ENCODE peak calls at places on chromosome 15, in eight cellular contexts. D is AG10803, K is AG09319, Z is MM.1S, B is cardiac fibroblast, C is AG04450, T is PC-9, X is mucosa of descending colon. L is an unnamed sample.
A peak's percentile ranks its signal among the peaks of the same experiment; 100 is the strongest.

GRCh38 chr15:70486451-70487379 is 276.6 kb downstream of the UACA start:
- DNase-seq in D (peak; percentile 92), K (peak; percentile 65), Z (no peak), B (peak; percentile 88), C (peak; percentile 49), T (peak; percentile 51), X (peak; percentile 70), L (peak; percentile 75)

GRCh38 chr15:32122013-32122412 is 91.7 kb downstream of the CHRNA7 start:
- DNase-seq in D (no peak), K (no peak), Z (no peak), B (no peak), C (no peak), T (no peak), X (no peak), L (no peak)

GRCh38 chr15:67879440-67880129 is 39.7 kb upstream of the RNU6-1 start:
- DNase-seq in D (no peak), K (no peak), Z (no peak), B (no peak), C (no peak), T (no peak), X (no peak), L (no peak)

GRCh38 chr15:33154366-33155166 is 39.9 kb downstream of the FMN1 start:
- DNase-seq in D (peak; percentile 92), K (no peak), Z (no peak), B (peak; percentile 51), C (no peak), T (no peak), X (no peak), L (peak; percentile 71)

GRCh38 chr15:48811325-48811938 is 563 bp upstream of the CEP152 start:
- DNase-seq in D (no peak), K (no peak), Z (peak; percentile 16), B (no peak), C (no peak), T (no peak), X (no peak), L (no peak)

GRCh38 chr15:59662260-59662659 is 4.9 kb upstream of the GTF2A2 start:
- DNase-seq in D (peak; percentile 83), K (peak; percentile 37), Z (no peak), B (peak; percentile 77), C (peak; percentile 11), T (no peak), X (no peak), L (no peak)

GRCh38 chr15:27418729-27419128 is 447.7 kb downstream of the GABRG3 start:
- DNase-seq in D (peak; percentile 2), K (no peak), Z (peak; percentile 48), B (no peak), C (no peak), T (no peak), X (no peak), L (no peak)

GRCh38 chr15:73866881-73867410 is 6.4 kb upstream of the TBC1D21 start:
- DNase-seq in D (no peak), K (no peak), Z (no peak), B (no peak), C (no peak), T (no peak), X (no peak), L (no peak)

GRCh38 chr15:26889298-26889898 is 22.5 kb downstream of the GABRA5 start:
- DNase-seq in D (peak; percentile 70), K (peak; percentile 31), Z (peak; percentile 71), B (peak; percentile 71), C (peak; percentile 34), T (peak; percentile 35), X (no peak), L (no peak)

GRCh38 chr15:69059170-69059943 is 44.9 kb downstream of the NOX5 start:
- DNase-seq in D (peak; percentile 79), K (peak; percentile 67), Z (peak; percentile 74), B (peak; percentile 92), C (peak; percentile 73), T (peak; percentile 77), X (peak; percentile 84), L (peak; percentile 87)

GRCh38 chr15:69666921-69667811 is 214.5 kb downstream of the RPLP1 start:
- DNase-seq in D (no peak), K (no peak), Z (peak; percentile 80), B (no peak), C (no peak), T (no peak), X (peak; percentile 60), L (peak; percentile 52)

GRCh38 chr15:87489902-87490301 is 766.6 kb downstream of the NTRK3 start:
- DNase-seq in D (no peak), K (no peak), Z (no peak), B (no peak), C (no peak), T (no peak), X (no peak), L (no peak)

GRCh38 chr15:79853492-79854328 is 43.1 kb downstream of the MTHFS start:
- DNase-seq in D (peak; percentile 83), K (peak; percentile 67), Z (peak; percentile 64), B (peak; percentile 89), C (peak; percentile 81), T (peak; percentile 45), X (no peak), L (peak; percentile 53)

DNA sequence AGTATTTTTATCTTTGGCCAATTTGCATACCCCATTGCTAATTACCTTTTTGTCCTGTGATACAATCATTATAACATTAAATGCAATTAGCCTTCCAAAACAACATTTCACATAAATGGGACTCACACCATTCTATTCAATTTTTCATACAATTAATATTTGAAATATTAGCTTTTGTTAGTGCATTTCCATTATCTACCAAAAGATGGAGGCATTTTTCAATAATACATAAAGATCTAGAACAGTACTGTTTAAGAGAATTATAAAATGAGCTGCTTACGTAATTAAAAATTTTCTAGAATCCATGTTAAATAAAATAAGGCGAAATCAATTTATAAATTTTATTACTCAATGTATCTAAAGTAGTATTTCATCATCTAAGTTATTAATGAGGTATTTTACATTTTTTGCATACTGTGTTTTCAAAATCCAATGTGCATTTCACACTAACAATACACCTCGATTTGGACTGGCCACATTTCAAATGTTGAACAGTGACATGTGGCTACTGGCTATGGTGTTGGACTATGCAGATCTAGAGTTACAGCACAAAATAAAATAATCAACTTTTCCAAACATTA is 74.3 kb downstream of the TJP1 start:
- DNase-seq in D (peak; percentile 29), K (no peak), Z (peak; percentile 41), B (peak; percentile 57), C (no peak), T (no peak), X (no peak), L (no peak)
- TF ChIP-seq CTCF in D (peak; percentile 62), K (peak; percentile 35), Z (peak; percentile 52), B (peak; percentile 44), C (peak; percentile 46), T (peak; percentile 73), X (no peak), L (peak; percentile 44)

GRCh38 chr15:40960926-40961325 is 7.7 kb downstream of the CHAC1 start:
- DNase-seq in D (no peak), K (no peak), Z (no peak), B (no peak), C (no peak), T (peak; percentile 88), X (peak; percentile 91), L (peak; percentile 82)

GRCh38 chr15:40959331-40960141 is 6.3 kb downstream of the CHAC1 start:
- DNase-seq in D (no peak), K (no peak), Z (no peak), B (no peak), C (no peak), T (no peak), X (no peak), L (no peak)

GRCh38 chr15:40958723-40959122 is 5.5 kb downstream of the CHAC1 start:
- DNase-seq in D (no peak), K (no peak), Z (no peak), B (no peak), C (no peak), T (no peak), X (no peak), L (no peak)

GRCh38 chr15:40958146-40958545 is 4.9 kb downstream of the CHAC1 start:
- DNase-seq in D (no peak), K (no peak), Z (no peak), B (no peak), C (no peak), T (no peak), X (no peak), L (no peak)

GRCh38 chr15:40960151-40960885 is 7.0 kb downstream of the CHAC1 start:
- DNase-seq in D (no peak), K (no peak), Z (no peak), B (no peak), C (no peak), T (no peak), X (no peak), L (no peak)
- TF ChIP-seq CTCF in D (no peak), K (no peak), Z (no peak), B (no peak), C (no peak), T (no peak), X (no peak), L (no peak)

GRCh38 chr15:78313383-78313782 is 14.0 kb upstream of the SKIC8 start:
- DNase-seq in D (no peak), K (no peak), Z (no peak), B (no peak), C (no peak), T (no peak), X (no peak), L (no peak)

GRCh38 chr15:78316211-78317077 is 17.0 kb upstream of the SKIC8 start:
- DNase-seq in D (no peak), K (no peak), Z (no peak), B (no peak), C (no peak), T (peak; percentile 31), X (no peak), L (no peak)

GRCh38 chr15:78317145-78317836 is 17.9 kb upstream of the SKIC8 start:
- DNase-seq in D (no peak), K (no peak), Z (no peak), B (peak; percentile 14), C (no peak), T (peak; percentile 42), X (no peak), L (no peak)

GRCh38 chr15:78314181-78314581 is 14.8 kb upstream of the SKIC8 start:
- DNase-seq in D (no peak), K (no peak), Z (no peak), B (no peak), C (no peak), T (no peak), X (no peak), L (no peak)

GRCh38 chr15:78315686-78316085 is 16.3 kb upstream of the SKIC8 start:
- DNase-seq in D (no peak), K (no peak), Z (no peak), B (peak; percentile 6), C (no peak), T (no peak), X (no peak), L (peak; percentile 21)
- TF ChIP-seq CTCF in D (peak; percentile 39), K (peak; percentile 53), Z (no peak), B (peak; percentile 29), C (peak; percentile 20), T (no peak), X (no peak), L (no peak)

DNA sequence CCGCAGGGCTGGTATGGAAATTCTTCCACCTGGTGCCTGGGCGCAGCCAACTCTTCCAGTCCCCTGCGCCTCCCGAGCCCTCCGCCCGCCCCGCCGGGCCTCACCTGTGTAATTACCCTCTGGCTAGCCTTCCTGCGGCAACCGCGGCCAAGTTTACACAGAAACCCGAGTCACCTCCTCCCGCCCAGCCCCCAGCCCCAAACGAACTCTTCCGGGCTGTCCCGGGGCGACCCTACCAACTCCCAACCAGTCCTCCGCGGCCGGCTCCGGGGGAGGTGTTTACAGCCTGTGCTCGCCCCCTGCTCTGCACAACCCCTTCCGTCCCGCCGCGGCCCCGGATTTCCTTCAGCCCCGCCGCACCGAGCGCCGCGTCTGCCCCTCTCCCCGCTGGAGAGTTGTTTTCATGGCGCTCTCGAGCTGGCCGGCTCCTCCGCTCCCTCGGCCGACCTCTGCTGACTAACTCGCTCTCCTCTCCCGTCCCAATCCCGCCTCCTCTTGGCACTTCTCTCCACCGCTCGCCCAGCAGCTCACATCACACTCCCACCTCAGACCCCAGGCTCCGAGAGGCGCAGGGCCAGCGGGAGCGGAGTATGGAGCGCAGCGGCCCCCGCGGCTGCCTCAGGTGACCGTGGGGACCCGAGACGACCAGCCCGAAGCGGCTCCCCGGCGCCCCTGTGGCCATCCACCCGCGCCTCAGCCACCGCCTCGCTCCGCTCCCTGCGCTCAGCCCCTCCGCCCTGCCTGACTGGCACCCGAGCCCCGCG is 538 bp downstream of the ATOSA start:
- DNase-seq in D (peak; percentile 54), K (no peak), Z (peak; percentile 44), B (peak; percentile 68), C (peak; percentile 33), T (peak; percentile 70), X (peak; percentile 87), L (peak; percentile 81)
- TF ChIP-seq CTCF in D (peak; percentile 10), K (no peak), Z (no peak), B (peak; percentile 8), C (no peak), T (no peak), X (no peak), L (peak; percentile 5)

L was measured in lower lobe of right lung.